ENCODE peak calls at places on chromosomes 4 and X, in five cellular contexts. M is stomach, Z is upper lobe of left lung, X is A549, J is suprapubic skin. P is an unnamed sample.

GRCh38 chr4:100289530-100289888 is 99.2 kb upstream of the DDIT4L start:
- DNase-seq in M (no peak), Z (no peak), X (no peak), J (no peak), P (no peak)

GRCh38 chr4:47642985-47643745 is 158.1 kb downstream of the ATP10D start:
- DNase-seq in M (no peak), Z (no peak), X (no peak), J (no peak), P (no peak)

GRCh38 chr4:156547439-156547838 is 424.2 kb downstream of the PDGFC start:
- DNase-seq in M (no peak), Z (no peak), X (no peak), J (no peak), P (no peak)

GRCh38 chr4:151015458-151016344 is 617 bp upstream of the LRBA start:
- DNase-seq in M (peak; percentile 84), Z (peak; percentile 90), X (peak; percentile 37), J (peak; percentile 85), P (peak; percentile 82)

GRCh38 chr4:140136509-140136908 is 17.5 kb downstream of the MAML3 start:
- DNase-seq in M (no peak), Z (no peak), X (no peak), J (no peak), P (no peak)

GRCh38 chr4:114598191-114599121 is at the start of gene UGT8:
- DNase-seq in M (peak; percentile 86), Z (peak; percentile 62), X (no peak), J (no peak), P (no peak)

GRCh38 chrX:110248582-110248981 is 69.3 kb downstream of the AMMECR1 start:
- DNase-seq in M (no peak), Z (no peak), X (no peak), J (no peak), P (no peak)

GRCh38 chr4:130210871-130211270 is 1114.9 kb downstream of the C4orf33 start:
- DNase-seq in M (no peak), Z (no peak), X (no peak), J (no peak), P (no peak)

GRCh38 chr4:152289963-152290362 is 245.9 kb downstream of the FBXW7 start:
- DNase-seq in M (no peak), Z (no peak), X (no peak), J (no peak), P (no peak)

GRCh38 chrX:86322913-86323312 is 174.7 kb downstream of the DACH2 start:
- DNase-seq in M (no peak), Z (no peak), X (no peak), J (no peak), P (no peak)

GRCh38 chrX:10106801-10107200 is 50.0 kb upstream of the CLCN4 start:
- DNase-seq in M (no peak), Z (no peak), X (no peak), J (no peak), P (no peak)

GRCh38 chr4:89610236-89610635 is 226.7 kb downstream of the SNCA start:
- DNase-seq in M (no peak), Z (no peak), X (no peak), J (no peak), P (no peak)

GRCh38 chr4:101790521-101791188 is at the start of gene BANK1:
- DNase-seq in M (peak; percentile 62), Z (peak; percentile 72), X (peak; percentile 41), J (no peak), P (peak; percentile 15)

GRCh38 chrX:122389005-122389404 is 795.1 kb upstream of the GRIA3 start:
- DNase-seq in M (no peak), Z (no peak), X (no peak), J (no peak), P (no peak)

GRCh38 chr4:32061916-32062315 is 1341.7 kb downstream of the PCDH7 start:
- DNase-seq in M (no peak), Z (no peak), X (no peak), J (no peak), P (no peak)

GRCh38 chrX:12138366-12139313 is at the start of gene FRMPD4:
- DNase-seq in M (no peak), Z (no peak), X (no peak), J (no peak), P (no peak)
- TF ChIP-seq CTCF in M (no peak), Z (no peak), X (no peak), J (no peak), P (no peak)

GRCh38 chr4:127880764-127881564 is at the start of gene PLK4:
- DNase-seq in M (peak; percentile 95), Z (peak; percentile 96), X (peak; percentile 81), J (peak; percentile 95), P (peak; percentile 95)

GRCh38 chr4:127881565-127881869 is 824 bp downstream of the PLK4 start:
- DNase-seq in M (no peak), Z (no peak), X (no peak), J (no peak), P (no peak)

GRCh38 chr4:127870688-127871087 is 10.0 kb upstream of the PLK4 start:
- DNase-seq in M (no peak), Z (peak; percentile 65), X (no peak), J (no peak), P (no peak)

DNA sequence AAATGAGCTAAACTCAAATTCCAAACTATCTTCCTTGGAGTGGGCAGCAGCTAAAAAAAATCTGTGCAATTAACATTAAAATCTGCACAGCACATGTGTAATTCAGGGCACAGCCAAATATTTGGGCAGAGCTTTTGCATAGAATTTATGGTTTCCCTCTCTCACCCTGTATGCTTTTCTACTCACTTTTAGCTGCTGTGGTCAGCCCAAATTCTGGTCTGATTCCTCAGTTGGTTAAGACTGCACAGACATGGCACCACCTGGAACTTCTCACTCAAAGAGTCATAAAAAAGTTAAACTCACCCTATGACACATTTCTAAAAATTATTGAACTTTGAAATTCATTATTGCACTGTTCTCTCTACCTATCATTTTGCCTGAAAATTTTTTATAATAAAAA is 4.9 kb upstream of the PLK4 start:
- DNase-seq in M (no peak), Z (no peak), X (no peak), J (no peak), P (no peak)
- H3K4me1 ChIP-seq in M (peaks cover 19% of the 10 kb centered on the region), Z (peaks cover 7% of the 10 kb centered on the region), X (peaks cover 7% of the 10 kb centered on the region), J (peaks cover 14% of the 10 kb centered on the region), P (no peaks in the 10 kb centered on the region)

DNA sequence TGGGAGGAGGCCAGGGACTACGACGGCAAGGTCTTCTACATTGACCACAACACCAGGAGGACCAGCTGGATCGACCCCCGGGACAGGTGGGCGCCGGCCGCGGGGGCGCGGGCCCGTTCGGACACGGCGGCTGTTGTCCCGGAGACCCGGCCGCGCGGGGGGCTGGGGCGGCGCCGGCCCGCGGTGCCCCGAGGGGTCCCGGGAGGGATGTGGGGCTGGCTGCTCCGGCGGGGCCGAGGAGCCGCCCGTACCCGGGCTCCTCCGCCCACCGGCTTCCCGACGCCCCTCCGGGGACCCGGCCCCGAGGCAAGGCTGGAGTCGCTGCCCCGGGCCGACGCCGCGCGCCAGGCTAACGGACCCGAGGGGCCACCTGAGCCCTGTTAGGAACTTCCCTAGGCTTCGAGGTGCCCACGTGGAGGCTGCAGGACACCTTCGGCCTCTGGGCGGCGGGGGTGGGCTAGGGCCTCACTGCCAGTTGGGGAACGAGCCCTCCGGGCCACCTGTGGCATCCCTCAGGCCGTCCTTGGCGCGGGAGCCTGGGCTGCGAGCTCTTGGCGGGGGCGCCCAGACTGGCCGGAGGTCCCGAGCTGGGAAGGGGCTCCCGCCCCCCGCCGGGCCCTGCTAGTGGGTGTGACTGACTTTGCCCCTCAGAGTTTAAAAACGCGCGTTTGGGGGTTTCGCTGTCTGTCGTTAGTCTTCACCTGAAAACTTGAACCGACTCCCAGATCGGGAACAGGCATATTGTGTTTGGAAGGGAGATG is 660 bp downstream of the WWC2 start:
- DNase-seq in M (peak; percentile 29), Z (peak; percentile 60), X (peak; percentile 38), J (peak; percentile 77), P (peak; percentile 12)
- TF ChIP-seq CTCF in M (no peak), Z (no peak), X (no peak), J (no peak), P (no peak)

DNA sequence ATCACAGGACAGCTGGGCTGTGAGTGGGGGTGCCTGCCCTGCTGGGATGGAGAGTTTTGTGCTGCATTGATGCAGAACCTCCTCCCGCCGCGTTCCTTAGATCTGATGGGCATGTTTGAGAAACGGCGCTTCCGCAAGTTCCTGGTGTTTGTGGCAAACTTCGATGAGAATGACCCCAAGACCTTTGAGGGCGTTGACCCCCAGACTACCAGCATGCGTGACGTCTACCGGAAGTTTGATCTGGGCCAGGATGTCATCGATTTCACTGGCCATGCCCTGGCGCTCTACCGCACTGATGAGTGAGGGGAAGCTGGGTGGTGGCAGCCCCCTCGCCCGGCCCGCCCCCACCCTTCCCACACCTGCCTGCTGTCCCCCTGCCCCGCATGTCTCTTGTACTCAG is 2.9 kb downstream of the GDI1 start:
- DNase-seq in M (no peak), Z (no peak), X (no peak), J (no peak), P (no peak)
- H3K4me1 ChIP-seq in M (peaks cover 45% of the 10 kb centered on the region), Z (peaks cover 5% of the 10 kb centered on the region), X (peaks cover 17% of the 10 kb centered on the region), J (peaks cover 28% of the 10 kb centered on the region), P (no peaks in the 10 kb centered on the region)

GRCh38 chrX:21725498-21725897 is 32.4 kb downstream of the SMPX start:
- DNase-seq in M (no peak), Z (no peak), X (peak; percentile 27), J (no peak), P (no peak)
- TF ChIP-seq CTCF in M (no peak), Z (peak; percentile 17), X (peak; percentile 54), J (no peak), P (peak; percentile 39)

GRCh38 chr4:98653890-98654867 is 4.2 kb downstream of the TSPAN5 start:
- DNase-seq in M (no peak), Z (no peak), X (peak; percentile 25), J (no peak), P (no peak)
- H3K4me1 ChIP-seq in M (peaks cover 34% of the 10 kb centered on the region), Z (peaks cover 18% of the 10 kb centered on the region), X (peaks cover 31% of the 10 kb centered on the region), J (peaks cover 50% of the 10 kb centered on the region), P (no peaks in the 10 kb centered on the region)

GRCh38 chr4:153790962-153791551 is 2.2 kb upstream of the SFRP2 start:
- DNase-seq in M (no peak), Z (no peak), X (no peak), J (no peak), P (no peak)
- TF ChIP-seq CTCF in M (no peak), Z (peak; percentile 18), X (no peak), J (no peak), P (peak; percentile 23)

GRCh38 chr4:11746734-11747133 is 318.0 kb upstream of the HS3ST1 start:
- DNase-seq in M (no peak), Z (no peak), X (no peak), J (no peak), P (no peak)
- H3K4me1 ChIP-seq in M (no peaks in the 10 kb centered on the region), Z (no peaks in the 10 kb centered on the region), X (peaks cover 3% of the 10 kb centered on the region), J (peaks cover 3% of the 10 kb centered on the region), P (no peaks in the 10 kb centered on the region)

DNA sequence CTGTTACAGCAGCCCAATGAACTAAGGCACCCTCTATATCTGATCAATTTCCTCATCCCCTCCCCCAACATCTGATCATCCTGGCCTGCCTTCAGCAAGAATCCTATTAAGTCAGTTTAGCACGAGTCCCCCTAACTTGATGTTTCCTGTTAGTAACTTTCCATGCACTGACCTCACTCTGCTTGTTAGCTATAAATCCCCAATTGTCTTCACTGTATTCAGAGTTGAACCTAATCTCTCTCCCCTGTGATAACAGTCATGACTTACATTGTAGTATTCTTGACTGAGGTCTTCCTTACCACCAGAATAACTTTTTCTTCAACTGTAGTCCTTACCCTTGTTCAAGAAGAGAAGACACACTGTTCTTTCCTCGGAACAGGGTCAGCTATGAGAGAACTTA is 8.5 kb downstream of the ANXA5 start:
- DNase-seq in M (no peak), Z (no peak), X (no peak), J (no peak), P (no peak)
- TF ChIP-seq CTCF in M (no peak), Z (no peak), X (no peak), J (no peak), P (no peak)